ENCODE peak calls at places on chromosomes 1 and 21, in eight cellular contexts. One of them, this sample, is unnamed.

GRCh38 chr1:15852036-15852827 is 4.7 kb downstream of the SPEN start:
- DNase-seq in GM06990: no peak
- DNase-seq in cardiac fibroblast: no peak
- DNase-seq in IMR-90: peak; percentile 44
- DNase-seq in heart left ventricle: no peak
- DNase-seq in WTC11: no peak
- DNase-seq in foreskin fibroblast: no peak
- DNase-seq in HFFc6: no peak
- DNase-seq in this sample: no peak

GRCh38 chr1:202619528-202619927 is 90.7 kb downstream of the SYT2 start:
- DNase-seq in IMR-90: no peak
- DNase-seq in GM06990: no peak
- DNase-seq in cardiac fibroblast: no peak
- DNase-seq in HFFc6: no peak
- DNase-seq in WTC11: no peak
- DNase-seq in heart left ventricle: no peak
- DNase-seq in foreskin fibroblast: no peak
- DNase-seq in this sample: no peak

GRCh38 chr1:67514786-67515185 is 84.6 kb upstream of the SERBP1 start:
- DNase-seq in heart left ventricle: no peak
- DNase-seq in cardiac fibroblast: no peak
- DNase-seq in IMR-90: no peak
- DNase-seq in foreskin fibroblast: no peak
- DNase-seq in GM06990: no peak
- DNase-seq in HFFc6: no peak
- DNase-seq in WTC11: no peak
- DNase-seq in this sample: no peak

GRCh38 chr1:98048234-98048633 is 127.4 kb upstream of the DPYD start:
- DNase-seq in heart left ventricle: peak; percentile 78
- DNase-seq in foreskin fibroblast: peak; percentile 86
- DNase-seq in HFFc6: peak; percentile 90
- DNase-seq in IMR-90: peak; percentile 92
- DNase-seq in GM06990: no peak
- DNase-seq in cardiac fibroblast: peak; percentile 92
- DNase-seq in WTC11: peak; percentile 89
- DNase-seq in this sample: peak; percentile 89

GRCh38 chr1:230891984-230892383 is 23.7 kb upstream of the C1orf198 start:
- DNase-seq in heart left ventricle: no peak
- DNase-seq in foreskin fibroblast: no peak
- DNase-seq in GM06990: peak; percentile 18
- DNase-seq in WTC11: no peak
- DNase-seq in IMR-90: no peak
- DNase-seq in HFFc6: no peak
- DNase-seq in cardiac fibroblast: no peak
- DNase-seq in this sample: no peak

GRCh38 chr1:17276568-17276967 is 27.7 kb downstream of the PADI3 start:
- DNase-seq in IMR-90: peak; percentile 30
- DNase-seq in foreskin fibroblast: no peak
- DNase-seq in GM06990: no peak
- DNase-seq in WTC11: no peak
- DNase-seq in HFFc6: peak; percentile 9
- DNase-seq in heart left ventricle: no peak
- DNase-seq in cardiac fibroblast: peak; percentile 60
- DNase-seq in this sample: no peak

GRCh38 chr21:26280715-26281310 is 110.2 kb upstream of the APP start:
- DNase-seq in GM06990: no peak
- DNase-seq in foreskin fibroblast: no peak
- DNase-seq in cardiac fibroblast: no peak
- DNase-seq in heart left ventricle: no peak
- DNase-seq in HFFc6: no peak
- DNase-seq in IMR-90: no peak
- DNase-seq in WTC11: no peak
- DNase-seq in this sample: no peak

GRCh38 chr21:39451332-39452206 is at the start of gene SH3BGR:
- DNase-seq in WTC11: peak; percentile 70
- DNase-seq in IMR-90: no peak
- DNase-seq in GM06990: no peak
- DNase-seq in cardiac fibroblast: peak; percentile 19
- DNase-seq in HFFc6: no peak
- DNase-seq in foreskin fibroblast: no peak
- DNase-seq in heart left ventricle: peak; percentile 88
- DNase-seq in this sample: no peak

GRCh38 chr1:240104662-240105061 is 13.0 kb downstream of the FMN2 start:
- DNase-seq in HFFc6: peak; percentile 55
- DNase-seq in foreskin fibroblast: no peak
- DNase-seq in GM06990: no peak
- DNase-seq in heart left ventricle: no peak
- DNase-seq in WTC11: no peak
- DNase-seq in IMR-90: no peak
- DNase-seq in cardiac fibroblast: no peak
- DNase-seq in this sample: no peak

GRCh38 chr1:184160942-184161698 is 109.6 kb downstream of the TSEN15 start:
- DNase-seq in WTC11: no peak
- DNase-seq in HFFc6: peak; percentile 92
- DNase-seq in IMR-90: peak; percentile 59
- DNase-seq in foreskin fibroblast: no peak
- DNase-seq in cardiac fibroblast: peak; percentile 83
- DNase-seq in heart left ventricle: peak; percentile 28
- DNase-seq in GM06990: peak; percentile 26
- DNase-seq in this sample: no peak

GRCh38 chr21:20570824-20571232 is 427.4 kb upstream of the NCAM2 start:
- DNase-seq in IMR-90: no peak
- DNase-seq in foreskin fibroblast: no peak
- DNase-seq in WTC11: peak; percentile 47
- DNase-seq in GM06990: no peak
- DNase-seq in HFFc6: no peak
- DNase-seq in heart left ventricle: no peak
- DNase-seq in cardiac fibroblast: no peak
- DNase-seq in this sample: peak; percentile 5

GRCh38 chr1:161095230-161095629 is 2.9 kb upstream of the KLHDC9 start:
- DNase-seq in IMR-90: no peak
- DNase-seq in HFFc6: no peak
- DNase-seq in GM06990: no peak
- DNase-seq in cardiac fibroblast: no peak
- DNase-seq in foreskin fibroblast: no peak
- DNase-seq in WTC11: no peak
- DNase-seq in heart left ventricle: no peak
- DNase-seq in this sample: no peak

GRCh38 chr1:200967693-200968468 is 55.6 kb downstream of the KIF21B start:
- DNase-seq in WTC11: no peak
- DNase-seq in cardiac fibroblast: no peak
- DNase-seq in IMR-90: no peak
- DNase-seq in heart left ventricle: no peak
- DNase-seq in HFFc6: no peak
- DNase-seq in foreskin fibroblast: no peak
- DNase-seq in GM06990: no peak
- DNase-seq in this sample: no peak

GRCh38 chr1:186442651-186443114 is 18.2 kb downstream of the PDC start:
- DNase-seq in WTC11: no peak
- DNase-seq in cardiac fibroblast: peak; percentile 67
- DNase-seq in heart left ventricle: no peak
- DNase-seq in HFFc6: peak; percentile 17
- DNase-seq in foreskin fibroblast: peak; percentile 23
- DNase-seq in IMR-90: peak; percentile 18
- DNase-seq in GM06990: no peak
- DNase-seq in this sample: no peak

GRCh38 chr1:62045579-62045978 is 149.1 kb upstream of the L1TD1 start:
- DNase-seq in HFFc6: no peak
- DNase-seq in GM06990: no peak
- DNase-seq in WTC11: no peak
- DNase-seq in foreskin fibroblast: no peak
- DNase-seq in cardiac fibroblast: peak; percentile 7
- DNase-seq in heart left ventricle: peak; percentile 44
- DNase-seq in IMR-90: no peak
- DNase-seq in this sample: no peak

GRCh38 chr1:117096871-117097842 is 24.4 kb downstream of the TRIM45 start:
- DNase-seq in heart left ventricle: no peak
- DNase-seq in foreskin fibroblast: no peak
- DNase-seq in IMR-90: peak; percentile 64
- DNase-seq in cardiac fibroblast: peak; percentile 27
- DNase-seq in HFFc6: peak; percentile 90
- DNase-seq in WTC11: no peak
- DNase-seq in GM06990: no peak
- DNase-seq in this sample: no peak

GRCh38 chr1:23718482-23718881 is 24.8 kb upstream of the ELOA start:
- DNase-seq in HFFc6: no peak
- DNase-seq in cardiac fibroblast: peak; percentile 57
- DNase-seq in heart left ventricle: no peak
- DNase-seq in GM06990: no peak
- DNase-seq in foreskin fibroblast: peak; percentile 14
- DNase-seq in IMR-90: peak; percentile 50
- DNase-seq in WTC11: peak; percentile 76
- DNase-seq in this sample: peak; percentile 68

GRCh38 chr1:52636701-52637695 is 4.0 kb downstream of the SHISAL2A start:
- DNase-seq in foreskin fibroblast: no peak
- DNase-seq in HFFc6: no peak
- DNase-seq in heart left ventricle: no peak
- DNase-seq in WTC11: no peak
- DNase-seq in GM06990: peak; percentile 79
- DNase-seq in IMR-90: no peak
- DNase-seq in cardiac fibroblast: no peak
- DNase-seq in this sample: no peak

GRCh38 chr21:16568661-16569060 is 838.9 kb downstream of the USP25 start:
- DNase-seq in IMR-90: no peak
- DNase-seq in cardiac fibroblast: no peak
- DNase-seq in foreskin fibroblast: no peak
- DNase-seq in HFFc6: no peak
- DNase-seq in heart left ventricle: no peak
- DNase-seq in GM06990: no peak
- DNase-seq in WTC11: no peak
- DNase-seq in this sample: no peak

GRCh38 chr21:46108827-46109226 is 10.9 kb downstream of the COL6A2 start:
- DNase-seq in cardiac fibroblast: no peak
- DNase-seq in GM06990: no peak
- DNase-seq in IMR-90: no peak
- DNase-seq in heart left ventricle: no peak
- DNase-seq in HFFc6: no peak
- DNase-seq in foreskin fibroblast: no peak
- DNase-seq in WTC11: no peak
- DNase-seq in this sample: no peak

GRCh38 chr1:34590211-34590623 is 164.6 kb upstream of the GJB5 start:
- DNase-seq in WTC11: peak; percentile 48
- DNase-seq in foreskin fibroblast: no peak
- DNase-seq in GM06990: no peak
- DNase-seq in heart left ventricle: no peak
- DNase-seq in HFFc6: no peak
- DNase-seq in cardiac fibroblast: no peak
- DNase-seq in IMR-90: no peak
- DNase-seq in this sample: peak; percentile 12

GRCh38 chr1:204092632-204093420 is 19.9 kb downstream of the SOX13 start:
- DNase-seq in WTC11: no peak
- DNase-seq in cardiac fibroblast: no peak
- DNase-seq in GM06990: no peak
- DNase-seq in heart left ventricle: no peak
- DNase-seq in IMR-90: no peak
- DNase-seq in foreskin fibroblast: no peak
- DNase-seq in HFFc6: no peak
- DNase-seq in this sample: no peak

DNA sequence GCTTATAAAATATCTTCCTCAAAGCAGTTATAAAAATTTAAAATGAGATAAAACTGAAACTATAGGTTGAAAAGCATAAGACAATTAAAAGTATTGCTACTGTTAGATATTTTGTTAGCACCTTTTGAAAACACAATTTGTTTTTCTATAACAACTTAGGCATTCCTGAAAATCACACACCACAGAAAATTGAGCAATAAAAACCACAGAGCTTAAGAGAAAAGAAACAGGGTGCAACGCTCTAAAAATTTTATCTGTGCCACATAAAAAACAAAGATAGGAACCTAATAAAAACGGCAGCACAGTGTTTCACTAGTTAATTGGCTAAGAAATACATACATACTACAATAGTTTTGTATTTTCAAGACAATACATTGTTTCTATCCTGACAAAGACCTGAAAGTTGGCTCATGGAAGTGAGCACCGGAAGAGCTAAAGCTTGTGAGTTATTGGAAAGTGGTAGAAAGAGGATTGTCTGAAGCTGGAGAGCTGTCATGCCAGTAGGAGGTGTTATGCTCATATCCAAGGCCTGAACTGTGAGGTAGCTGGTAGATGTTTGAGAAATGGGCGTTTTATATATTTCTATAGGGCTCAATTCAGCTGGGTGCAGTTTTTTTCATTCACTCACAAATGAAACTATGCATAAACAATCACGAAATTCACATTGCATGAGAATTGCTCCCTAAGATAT is 45.8 kb downstream of the RGS7 start:
- DNase-seq in GM06990: no peak
- DNase-seq in IMR-90: peak; percentile 4
- DNase-seq in cardiac fibroblast: no peak
- DNase-seq in heart left ventricle: no peak
- DNase-seq in HFFc6: no peak
- DNase-seq in foreskin fibroblast: peak; percentile 9
- DNase-seq in WTC11: no peak
- DNase-seq in this sample: no peak
- TF ChIP-seq CTCF in GM06990: peak; percentile 24
- TF ChIP-seq CTCF in IMR-90: peak; percentile 4
- TF ChIP-seq CTCF in cardiac fibroblast: peak; percentile 37
- TF ChIP-seq CTCF in heart left ventricle: no peak
- TF ChIP-seq CTCF in HFFc6: peak; percentile 37
- TF ChIP-seq CTCF in foreskin fibroblast: no peak
- TF ChIP-seq CTCF in WTC11: no peak
- TF ChIP-seq CTCF in this sample: no peak

GRCh38 chr1:153627797-153628626 is at the start of gene S100A1:
- DNase-seq in IMR-90: no peak
- DNase-seq in WTC11: no peak
- DNase-seq in cardiac fibroblast: no peak
- DNase-seq in HFFc6: no peak
- DNase-seq in foreskin fibroblast: no peak
- DNase-seq in GM06990: no peak
- DNase-seq in heart left ventricle: peak; percentile 87
- DNase-seq in this sample: no peak
- TF ChIP-seq CTCF in IMR-90: no peak
- TF ChIP-seq CTCF in WTC11: peak; percentile 27
- TF ChIP-seq CTCF in cardiac fibroblast: no peak
- TF ChIP-seq CTCF in HFFc6: peak; percentile 15
- TF ChIP-seq CTCF in foreskin fibroblast: no peak
- TF ChIP-seq CTCF in GM06990: no peak
- TF ChIP-seq CTCF in heart left ventricle: no peak
- TF ChIP-seq CTCF in this sample: peak; percentile 22

DNA sequence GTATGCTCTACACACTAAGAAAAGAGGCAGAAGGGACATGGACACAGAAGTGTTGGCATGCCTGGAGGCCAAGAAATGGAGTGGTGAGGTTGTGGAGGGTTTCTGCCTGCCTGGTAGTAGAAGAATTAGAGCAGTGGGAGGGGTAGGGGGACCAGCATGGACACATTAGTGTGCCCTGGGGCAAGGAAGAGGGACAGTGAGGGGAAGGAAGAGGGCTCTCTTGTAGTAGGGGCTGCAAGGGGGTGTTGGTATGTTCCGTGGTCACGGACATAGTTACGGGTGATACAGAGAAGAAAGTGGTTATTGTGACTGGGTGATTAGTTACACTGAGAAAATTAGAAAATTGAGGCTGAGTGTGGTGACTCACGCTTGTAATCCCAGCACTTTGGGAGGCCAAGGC is 23.3 kb downstream of the LEMD1 start:
- DNase-seq in cardiac fibroblast: no peak
- DNase-seq in foreskin fibroblast: no peak
- DNase-seq in GM06990: no peak
- DNase-seq in heart left ventricle: no peak
- DNase-seq in HFFc6: no peak
- DNase-seq in IMR-90: no peak
- DNase-seq in WTC11: no peak
- DNase-seq in this sample: no peak
- TF ChIP-seq CTCF in cardiac fibroblast: no peak
- TF ChIP-seq CTCF in foreskin fibroblast: no peak
- TF ChIP-seq CTCF in GM06990: no peak
- TF ChIP-seq CTCF in heart left ventricle: no peak
- TF ChIP-seq CTCF in HFFc6: no peak
- TF ChIP-seq CTCF in IMR-90: no peak
- TF ChIP-seq CTCF in WTC11: no peak
- TF ChIP-seq CTCF in this sample: no peak

GRCh38 chr1:223755432-223755792 is 43.1 kb downstream of the CAPN2 start:
- DNase-seq in foreskin fibroblast: no peak
- DNase-seq in GM06990: no peak
- DNase-seq in WTC11: no peak
- DNase-seq in HFFc6: no peak
- DNase-seq in cardiac fibroblast: no peak
- DNase-seq in heart left ventricle: no peak
- DNase-seq in IMR-90: no peak
- DNase-seq in this sample: no peak
- TF ChIP-seq CTCF in foreskin fibroblast: no peak
- TF ChIP-seq CTCF in GM06990: no peak
- TF ChIP-seq CTCF in WTC11: no peak
- TF ChIP-seq CTCF in HFFc6: no peak
- TF ChIP-seq CTCF in cardiac fibroblast: no peak
- TF ChIP-seq CTCF in heart left ventricle: no peak
- TF ChIP-seq CTCF in IMR-90: no peak
- TF ChIP-seq CTCF in this sample: no peak

This sample was measured in endothelial cell.